ENCODE peak calls at places on chromosomes 13 and 19, in seven cellular contexts. One of them, this sample, is unnamed.

GRCh38 chr13:83515267-83515666 is 367.0 kb downstream of the SLITRK1 start:
- DNase-seq in SJSA1: no peak
- DNase-seq in tibial artery: no peak
- DNase-seq in PC-9: no peak
- DNase-seq in upper lobe of right lung: no peak
- DNase-seq in thyroid gland: no peak
- DNase-seq in mammary epithelial cell: peak
- DNase-seq in this sample: no peak

GRCh38 chr19:38727868-38728660 is 16.2 kb downstream of the CAPN12 start:
- DNase-seq in SJSA1: no peak
- DNase-seq in tibial artery: no peak
- DNase-seq in PC-9: no peak
- DNase-seq in upper lobe of right lung: no peak
- DNase-seq in thyroid gland: no peak
- DNase-seq in mammary epithelial cell: no peak
- DNase-seq in this sample: no peak

GRCh38 chr19:41784337-41785239 is 11.8 kb upstream of the CEACAM3 start:
- DNase-seq in SJSA1: no peak
- DNase-seq in tibial artery: no peak
- DNase-seq in PC-9: no peak
- DNase-seq in upper lobe of right lung: no peak
- DNase-seq in thyroid gland: no peak
- DNase-seq in mammary epithelial cell: no peak
- DNase-seq in this sample: no peak

GRCh38 chr13:42969558-42970172 is 22.4 kb downstream of the EPSTI1 start:
- DNase-seq in SJSA1: peak
- DNase-seq in tibial artery: peak
- DNase-seq in PC-9: no peak
- DNase-seq in upper lobe of right lung: peak
- DNase-seq in thyroid gland: peak
- DNase-seq in mammary epithelial cell: peak
- DNase-seq in this sample: no peak

GRCh38 chr13:41054212-41054877 is 7.0 kb upstream of the WBP4 start:
- DNase-seq in SJSA1: no peak
- DNase-seq in tibial artery: no peak
- DNase-seq in PC-9: no peak
- DNase-seq in upper lobe of right lung: no peak
- DNase-seq in thyroid gland: no peak
- DNase-seq in mammary epithelial cell: peak
- DNase-seq in this sample: no peak

GRCh38 chr13:83516781-83517180 is 365.5 kb downstream of the SLITRK1 start:
- DNase-seq in SJSA1: no peak
- DNase-seq in tibial artery: no peak
- DNase-seq in PC-9: no peak
- DNase-seq in upper lobe of right lung: peak
- DNase-seq in thyroid gland: no peak
- DNase-seq in mammary epithelial cell: no peak
- DNase-seq in this sample: no peak

GRCh38 chr19:43700368-43701015 is 15.4 kb upstream of the IRGC start:
- DNase-seq in SJSA1: no peak
- DNase-seq in tibial artery: peak
- DNase-seq in PC-9: no peak
- DNase-seq in upper lobe of right lung: no peak
- DNase-seq in thyroid gland: no peak
- DNase-seq in mammary epithelial cell: peak
- DNase-seq in this sample: no peak

GRCh38 chr19:18574691-18575291 is 3.1 kb downstream of the UBA52 start:
- DNase-seq in SJSA1: no peak
- DNase-seq in tibial artery: no peak
- DNase-seq in PC-9: no peak
- DNase-seq in upper lobe of right lung: no peak
- DNase-seq in thyroid gland: no peak
- DNase-seq in mammary epithelial cell: no peak
- DNase-seq in this sample: no peak

GRCh38 chr13:55728229-55728628 is 1412.5 kb upstream of the PRR20A start:
- DNase-seq in SJSA1: no peak
- DNase-seq in tibial artery: no peak
- DNase-seq in PC-9: no peak
- DNase-seq in upper lobe of right lung: no peak
- DNase-seq in thyroid gland: no peak
- DNase-seq in mammary epithelial cell: no peak
- DNase-seq in this sample: no peak

GRCh38 chr13:73715910-73716257 is 418.3 kb downstream of the KLF12 start:
- DNase-seq in SJSA1: no peak
- DNase-seq in tibial artery: no peak
- DNase-seq in PC-9: no peak
- DNase-seq in upper lobe of right lung: no peak
- DNase-seq in thyroid gland: no peak
- DNase-seq in mammary epithelial cell: peak
- DNase-seq in this sample: peak
- H3K27ac ChIP-seq in SJSA1: no peak
- H3K27ac ChIP-seq in tibial artery: no peak
- H3K27ac ChIP-seq in PC-9: no peak
- H3K27ac ChIP-seq in upper lobe of right lung: peak
- H3K27ac ChIP-seq in thyroid gland: no peak
- H3K27ac ChIP-seq in mammary epithelial cell: peak
- H3K27ac ChIP-seq in this sample: peak

GRCh38 chr13:30121244-30121643 is 186.1 kb downstream of the KATNAL1 start:
- DNase-seq in SJSA1: no peak
- DNase-seq in tibial artery: no peak
- DNase-seq in PC-9: no peak
- DNase-seq in upper lobe of right lung: no peak
- DNase-seq in thyroid gland: no peak
- DNase-seq in mammary epithelial cell: no peak
- DNase-seq in this sample: no peak

GRCh38 chr13:30116379-30116778 is 191.0 kb downstream of the KATNAL1 start:
- DNase-seq in SJSA1: no peak
- DNase-seq in tibial artery: no peak
- DNase-seq in PC-9: no peak
- DNase-seq in upper lobe of right lung: no peak
- DNase-seq in thyroid gland: no peak
- DNase-seq in mammary epithelial cell: no peak
- DNase-seq in this sample: no peak

GRCh38 chr13:30120133-30120822 is 187.1 kb downstream of the KATNAL1 start:
- DNase-seq in SJSA1: no peak
- DNase-seq in tibial artery: no peak
- DNase-seq in PC-9: no peak
- DNase-seq in upper lobe of right lung: no peak
- DNase-seq in thyroid gland: no peak
- DNase-seq in mammary epithelial cell: no peak
- DNase-seq in this sample: no peak

GRCh38 chr13:30121666-30122065 is 185.7 kb downstream of the KATNAL1 start:
- DNase-seq in SJSA1: no peak
- DNase-seq in tibial artery: no peak
- DNase-seq in PC-9: no peak
- DNase-seq in upper lobe of right lung: no peak
- DNase-seq in thyroid gland: no peak
- DNase-seq in mammary epithelial cell: no peak
- DNase-seq in this sample: no peak

DNA sequence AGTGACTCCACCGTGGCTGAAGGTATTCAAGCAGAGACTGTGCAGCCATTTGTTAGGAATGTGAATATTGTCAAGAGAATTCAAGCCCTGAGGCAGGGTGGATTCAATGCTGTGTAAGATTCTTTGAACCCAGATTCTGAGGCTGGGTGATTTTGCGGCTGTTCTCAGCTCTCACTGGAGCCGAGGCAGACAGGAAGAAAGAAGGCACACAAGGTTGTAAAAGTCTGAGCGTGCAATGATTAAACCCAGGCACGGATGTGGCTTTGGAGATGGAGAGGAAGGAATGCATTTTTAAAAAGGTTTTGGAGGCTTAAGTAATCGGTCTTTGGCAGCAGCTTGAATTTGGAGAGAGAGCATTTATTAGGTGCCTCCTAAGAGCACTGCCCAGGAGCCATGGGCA is 187.9 kb downstream of the KATNAL1 start:
- DNase-seq in SJSA1: peak
- DNase-seq in tibial artery: no peak
- DNase-seq in PC-9: no peak
- DNase-seq in upper lobe of right lung: no peak
- DNase-seq in thyroid gland: no peak
- DNase-seq in mammary epithelial cell: peak
- DNase-seq in this sample: peak
- H3K27ac ChIP-seq in SJSA1: peak
- H3K27ac ChIP-seq in tibial artery: no peak
- H3K27ac ChIP-seq in PC-9: no peak
- H3K27ac ChIP-seq in upper lobe of right lung: peak
- H3K27ac ChIP-seq in thyroid gland: no peak
- H3K27ac ChIP-seq in mammary epithelial cell: peak
- H3K27ac ChIP-seq in this sample: peak

GRCh38 chr19:49878744-49879070 is 1.2 kb downstream of the TBC1D17 start:
- DNase-seq in SJSA1: no peak
- DNase-seq in tibial artery: no peak
- DNase-seq in PC-9: no peak
- DNase-seq in upper lobe of right lung: no peak
- DNase-seq in thyroid gland: no peak
- DNase-seq in mammary epithelial cell: no peak
- DNase-seq in this sample: no peak

GRCh38 chr19:49877879-49878743 is 609 bp downstream of the TBC1D17 start:
- DNase-seq in SJSA1: peak
- DNase-seq in tibial artery: peak
- DNase-seq in PC-9: peak
- DNase-seq in upper lobe of right lung: peak
- DNase-seq in thyroid gland: peak
- DNase-seq in mammary epithelial cell: peak
- DNase-seq in this sample: peak

GRCh38 chr19:49875801-49876421 is 1.2 kb downstream of the AKT1S1 start:
- DNase-seq in SJSA1: no peak
- DNase-seq in tibial artery: peak
- DNase-seq in PC-9: no peak
- DNase-seq in upper lobe of right lung: peak
- DNase-seq in thyroid gland: peak
- DNase-seq in mammary epithelial cell: no peak
- DNase-seq in this sample: no peak

GRCh38 chr19:49876422-49877019 is 634 bp downstream of the AKT1S1 start:
- DNase-seq in SJSA1: peak
- DNase-seq in tibial artery: peak
- DNase-seq in PC-9: peak
- DNase-seq in upper lobe of right lung: peak
- DNase-seq in thyroid gland: peak
- DNase-seq in mammary epithelial cell: peak
- DNase-seq in this sample: peak

GRCh38 chr19:49877020-49877878 is at the start of the genes AKT1S1 and TBC1D17:
- DNase-seq in SJSA1: peak
- DNase-seq in tibial artery: peak
- DNase-seq in PC-9: peak
- DNase-seq in upper lobe of right lung: peak
- DNase-seq in thyroid gland: peak
- DNase-seq in mammary epithelial cell: peak
- DNase-seq in this sample: peak
- H3K27ac ChIP-seq in SJSA1: peak
- H3K27ac ChIP-seq in tibial artery: peak
- H3K27ac ChIP-seq in PC-9: peak
- H3K27ac ChIP-seq in upper lobe of right lung: peak
- H3K27ac ChIP-seq in thyroid gland: peak
- H3K27ac ChIP-seq in mammary epithelial cell: peak
- H3K27ac ChIP-seq in this sample: peak

GRCh38 chr19:3058821-3059314 is 3.4 kb downstream of the TLE5 start:
- DNase-seq in SJSA1: no peak
- DNase-seq in tibial artery: no peak
- DNase-seq in PC-9: no peak
- DNase-seq in upper lobe of right lung: no peak
- DNase-seq in thyroid gland: no peak
- DNase-seq in mammary epithelial cell: no peak
- DNase-seq in this sample: no peak

GRCh38 chr19:3055741-3056453 is 6.4 kb downstream of the TLE5 start:
- DNase-seq in SJSA1: peak
- DNase-seq in tibial artery: no peak
- DNase-seq in PC-9: peak
- DNase-seq in upper lobe of right lung: peak
- DNase-seq in thyroid gland: peak
- DNase-seq in mammary epithelial cell: peak
- DNase-seq in this sample: peak

GRCh38 chr19:3058009-3058820 is 4.1 kb downstream of the TLE5 start:
- DNase-seq in SJSA1: no peak
- DNase-seq in tibial artery: no peak
- DNase-seq in PC-9: no peak
- DNase-seq in upper lobe of right lung: no peak
- DNase-seq in thyroid gland: no peak
- DNase-seq in mammary epithelial cell: no peak
- DNase-seq in this sample: no peak

GRCh38 chr19:3056454-3057016 is 5.8 kb downstream of the TLE5 start:
- DNase-seq in SJSA1: peak
- DNase-seq in tibial artery: no peak
- DNase-seq in PC-9: no peak
- DNase-seq in upper lobe of right lung: no peak
- DNase-seq in thyroid gland: no peak
- DNase-seq in mammary epithelial cell: no peak
- DNase-seq in this sample: no peak

GRCh38 chr19:3057275-3057714 is 5.0 kb downstream of the TLE5 start:
- DNase-seq in SJSA1: peak
- DNase-seq in tibial artery: peak
- DNase-seq in PC-9: no peak
- DNase-seq in upper lobe of right lung: peak
- DNase-seq in thyroid gland: peak
- DNase-seq in mammary epithelial cell: peak
- DNase-seq in this sample: no peak
- H3K27ac ChIP-seq in SJSA1: peak
- H3K27ac ChIP-seq in tibial artery: peak
- H3K27ac ChIP-seq in PC-9: no peak
- H3K27ac ChIP-seq in upper lobe of right lung: peak
- H3K27ac ChIP-seq in thyroid gland: peak
- H3K27ac ChIP-seq in mammary epithelial cell: no peak
- H3K27ac ChIP-seq in this sample: peak

DNA sequence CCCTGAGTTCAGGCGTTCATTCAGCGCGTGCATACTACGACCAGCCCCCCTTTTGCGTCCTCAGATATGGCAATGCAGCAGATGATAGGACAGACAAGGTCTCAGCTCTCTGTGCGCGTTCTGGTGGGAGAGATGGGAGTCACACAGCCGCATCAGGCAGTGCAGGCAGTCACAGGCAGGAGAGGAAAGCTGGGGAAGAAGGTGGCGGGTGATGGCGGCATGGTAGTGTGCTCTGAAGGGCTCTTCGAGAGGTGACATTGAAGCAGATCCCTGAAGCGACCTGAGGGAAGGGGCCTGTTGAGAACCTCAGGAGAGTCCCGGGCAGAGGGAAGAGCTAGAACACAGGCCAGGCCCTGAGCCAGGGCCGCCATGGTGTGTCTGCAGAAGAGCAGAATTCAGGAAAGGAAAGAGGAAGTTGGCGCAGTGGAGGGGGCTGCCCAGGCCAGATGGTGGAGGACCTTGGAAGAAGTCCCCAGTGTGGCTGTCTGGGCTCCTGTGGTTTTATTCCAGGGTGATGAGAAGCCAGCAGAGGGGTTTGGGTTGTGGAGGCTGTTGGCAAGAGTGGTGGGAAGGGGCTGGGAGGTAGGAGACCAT is 3.5 kb downstream of the USF2 start:
- DNase-seq in SJSA1: no peak
- DNase-seq in tibial artery: peak
- DNase-seq in PC-9: no peak
- DNase-seq in upper lobe of right lung: no peak
- DNase-seq in thyroid gland: no peak
- DNase-seq in mammary epithelial cell: no peak
- DNase-seq in this sample: no peak
- H3K27ac ChIP-seq in SJSA1: no peak
- H3K27ac ChIP-seq in tibial artery: no peak
- H3K27ac ChIP-seq in PC-9: no peak
- H3K27ac ChIP-seq in upper lobe of right lung: no peak
- H3K27ac ChIP-seq in thyroid gland: no peak
- H3K27ac ChIP-seq in mammary epithelial cell: no peak
- H3K27ac ChIP-seq in this sample: no peak

GRCh38 chr19:46979103-46979769 is 40.4 kb upstream of the NPAS1 start:
- DNase-seq in SJSA1: no peak
- DNase-seq in tibial artery: no peak
- DNase-seq in PC-9: no peak
- DNase-seq in upper lobe of right lung: no peak
- DNase-seq in thyroid gland: peak
- DNase-seq in mammary epithelial cell: no peak
- DNase-seq in this sample: no peak
- H3K27ac ChIP-seq in SJSA1: no peak
- H3K27ac ChIP-seq in tibial artery: peak
- H3K27ac ChIP-seq in PC-9: no peak
- H3K27ac ChIP-seq in upper lobe of right lung: no peak
- H3K27ac ChIP-seq in thyroid gland: no peak
- H3K27ac ChIP-seq in mammary epithelial cell: no peak
- H3K27ac ChIP-seq in this sample: no peak